ENCODE peak calls at places on chromosome 15, in five cellular contexts. One of them, this sample, is unnamed.

GRCh38 chr15:69679623-69680228 is 227.1 kb downstream of the RPLP1 start:
- DNase-seq in fibroblast of lung: no peak
- DNase-seq in progenitor cell of endocrine pancreas: no peak
- DNase-seq in GM10248: peak
- DNase-seq in cardiac fibroblast: no peak
- DNase-seq in this sample: no peak

GRCh38 chr15:25876231-25877140 is 13.4 kb upstream of the ATP10A start:
- DNase-seq in fibroblast of lung: no peak
- DNase-seq in progenitor cell of endocrine pancreas: no peak
- DNase-seq in GM10248: no peak
- DNase-seq in cardiac fibroblast: no peak
- DNase-seq in this sample: no peak

GRCh38 chr15:88174571-88174970 is 82.0 kb downstream of the NTRK3 start:
- DNase-seq in fibroblast of lung: no peak
- DNase-seq in progenitor cell of endocrine pancreas: no peak
- DNase-seq in GM10248: no peak
- DNase-seq in cardiac fibroblast: no peak
- DNase-seq in this sample: no peak

GRCh38 chr15:28955160-28955502 is 69.4 kb downstream of the APBA2 start:
- DNase-seq in fibroblast of lung: peak
- DNase-seq in progenitor cell of endocrine pancreas: no peak
- DNase-seq in GM10248: no peak
- DNase-seq in cardiac fibroblast: peak
- DNase-seq in this sample: peak

GRCh38 chr15:93135997-93136397 is 47.0 kb upstream of the RGMA start:
- DNase-seq in fibroblast of lung: no peak
- DNase-seq in progenitor cell of endocrine pancreas: no peak
- DNase-seq in GM10248: no peak
- DNase-seq in cardiac fibroblast: no peak
- DNase-seq in this sample: no peak

GRCh38 chr15:96273317-96274086 is 57.0 kb upstream of the NR2F2 start:
- DNase-seq in fibroblast of lung: peak
- DNase-seq in progenitor cell of endocrine pancreas: no peak
- DNase-seq in GM10248: no peak
- DNase-seq in cardiac fibroblast: peak
- DNase-seq in this sample: peak

GRCh38 chr15:56471440-56472069 is 6.6 kb upstream of the MNS1 start:
- DNase-seq in fibroblast of lung: no peak
- DNase-seq in progenitor cell of endocrine pancreas: no peak
- DNase-seq in GM10248: no peak
- DNase-seq in cardiac fibroblast: no peak
- DNase-seq in this sample: no peak

GRCh38 chr15:77939851-77940250 is 137.7 kb downstream of the TBC1D2B start:
- DNase-seq in fibroblast of lung: no peak
- DNase-seq in progenitor cell of endocrine pancreas: no peak
- DNase-seq in GM10248: no peak
- DNase-seq in cardiac fibroblast: no peak
- DNase-seq in this sample: no peak

GRCh38 chr15:97684249-97684648 is 276.3 kb upstream of the ARRDC4 start:
- DNase-seq in fibroblast of lung: no peak
- DNase-seq in progenitor cell of endocrine pancreas: no peak
- DNase-seq in GM10248: no peak
- DNase-seq in cardiac fibroblast: no peak
- DNase-seq in this sample: no peak

GRCh38 chr15:45795487-45796069 is 160.7 kb downstream of the SQOR start:
- DNase-seq in fibroblast of lung: no peak
- DNase-seq in progenitor cell of endocrine pancreas: peak
- DNase-seq in GM10248: no peak
- DNase-seq in cardiac fibroblast: peak
- DNase-seq in this sample: peak

GRCh38 chr15:67013696-67014095 is 51.7 kb upstream of the SMAD3 start:
- DNase-seq in fibroblast of lung: peak
- DNase-seq in progenitor cell of endocrine pancreas: no peak
- DNase-seq in GM10248: no peak
- DNase-seq in cardiac fibroblast: peak
- DNase-seq in this sample: peak

GRCh38 chr15:27271258-27271657 is 300.3 kb downstream of the GABRG3 start:
- DNase-seq in fibroblast of lung: no peak
- DNase-seq in progenitor cell of endocrine pancreas: no peak
- DNase-seq in GM10248: no peak
- DNase-seq in cardiac fibroblast: no peak
- DNase-seq in this sample: no peak

GRCh38 chr15:33737687-33738606 is 230.3 kb upstream of the CHRM5 start:
- DNase-seq in fibroblast of lung: peak
- DNase-seq in progenitor cell of endocrine pancreas: peak
- DNase-seq in GM10248: peak
- DNase-seq in cardiac fibroblast: peak
- DNase-seq in this sample: peak

GRCh38 chr15:25243800-25244097 is 195.1 kb downstream of the UBE3A start:
- DNase-seq in fibroblast of lung: no peak
- DNase-seq in progenitor cell of endocrine pancreas: no peak
- DNase-seq in GM10248: no peak
- DNase-seq in cardiac fibroblast: no peak
- DNase-seq in this sample: no peak

GRCh38 chr15:75389791-75390382 is 21.5 kb upstream of the MAN2C1 start:
- DNase-seq in fibroblast of lung: peak
- DNase-seq in progenitor cell of endocrine pancreas: no peak
- DNase-seq in GM10248: no peak
- DNase-seq in cardiac fibroblast: no peak
- DNase-seq in this sample: peak

GRCh38 chr15:69593981-69594966 is 141.7 kb downstream of the RPLP1 start:
- DNase-seq in fibroblast of lung: peak
- DNase-seq in progenitor cell of endocrine pancreas: peak
- DNase-seq in GM10248: no peak
- DNase-seq in cardiac fibroblast: peak
- DNase-seq in this sample: peak

GRCh38 chr15:46591462-46591861 is 956.6 kb downstream of the SQOR start:
- DNase-seq in fibroblast of lung: no peak
- DNase-seq in progenitor cell of endocrine pancreas: no peak
- DNase-seq in GM10248: no peak
- DNase-seq in cardiac fibroblast: no peak
- DNase-seq in this sample: no peak

GRCh38 chr15:88980498-88980897 is 67.3 kb upstream of the MFGE8 start:
- DNase-seq in fibroblast of lung: no peak
- DNase-seq in progenitor cell of endocrine pancreas: no peak
- DNase-seq in GM10248: no peak
- DNase-seq in cardiac fibroblast: no peak
- DNase-seq in this sample: no peak

GRCh38 chr15:98127612-98128011 is 167.1 kb downstream of the ARRDC4 start:
- DNase-seq in fibroblast of lung: no peak
- DNase-seq in progenitor cell of endocrine pancreas: no peak
- DNase-seq in GM10248: no peak
- DNase-seq in cardiac fibroblast: no peak
- DNase-seq in this sample: no peak

GRCh38 chr15:43514241-43515057 is 3.0 kb upstream of the MAP1A start:
- DNase-seq in fibroblast of lung: peak
- DNase-seq in progenitor cell of endocrine pancreas: no peak
- DNase-seq in GM10248: no peak
- DNase-seq in cardiac fibroblast: peak
- DNase-seq in this sample: no peak

GRCh38 chr15:74399511-74400312 is 32.3 kb upstream of the CYP11A1 start:
- DNase-seq in fibroblast of lung: peak
- DNase-seq in progenitor cell of endocrine pancreas: no peak
- DNase-seq in GM10248: no peak
- DNase-seq in cardiac fibroblast: no peak
- DNase-seq in this sample: peak

GRCh38 chr15:45630958-45631691 is 3.7 kb upstream of the SQOR start:
- DNase-seq in fibroblast of lung: peak
- DNase-seq in progenitor cell of endocrine pancreas: no peak
- DNase-seq in GM10248: no peak
- DNase-seq in cardiac fibroblast: peak
- DNase-seq in this sample: peak

GRCh38 chr15:69616558-69616957 is 163.9 kb downstream of the RPLP1 start:
- DNase-seq in fibroblast of lung: no peak
- DNase-seq in progenitor cell of endocrine pancreas: no peak
- DNase-seq in GM10248: no peak
- DNase-seq in cardiac fibroblast: no peak
- DNase-seq in this sample: no peak

GRCh38 chr15:93179072-93179471 is 90.1 kb upstream of the RGMA start:
- DNase-seq in fibroblast of lung: no peak
- DNase-seq in progenitor cell of endocrine pancreas: no peak
- DNase-seq in GM10248: no peak
- DNase-seq in cardiac fibroblast: peak
- DNase-seq in this sample: no peak

GRCh38 chr15:58748040-58748786 is 1.3 kb downstream of the ADAM10 start:
- DNase-seq in fibroblast of lung: no peak
- DNase-seq in progenitor cell of endocrine pancreas: no peak
- DNase-seq in GM10248: peak
- DNase-seq in cardiac fibroblast: no peak
- DNase-seq in this sample: peak

GRCh38 chr15:70096215-70096974 is 1.3 kb downstream of the TLE3 start:
- DNase-seq in fibroblast of lung: peak
- DNase-seq in progenitor cell of endocrine pancreas: no peak
- DNase-seq in GM10248: peak
- DNase-seq in cardiac fibroblast: peak
- DNase-seq in this sample: peak

GRCh38 chr15:65896231-65896630 is 26.9 kb downstream of the RAB11A start:
- DNase-seq in fibroblast of lung: no peak
- DNase-seq in progenitor cell of endocrine pancreas: no peak
- DNase-seq in GM10248: no peak
- DNase-seq in cardiac fibroblast: peak
- DNase-seq in this sample: no peak
- TF ChIP-seq CTCF in fibroblast of lung: no peak
- TF ChIP-seq CTCF in progenitor cell of endocrine pancreas: no peak
- TF ChIP-seq CTCF in GM10248: no peak
- TF ChIP-seq CTCF in cardiac fibroblast: no peak
- TF ChIP-seq CTCF in this sample: no peak

DNA sequence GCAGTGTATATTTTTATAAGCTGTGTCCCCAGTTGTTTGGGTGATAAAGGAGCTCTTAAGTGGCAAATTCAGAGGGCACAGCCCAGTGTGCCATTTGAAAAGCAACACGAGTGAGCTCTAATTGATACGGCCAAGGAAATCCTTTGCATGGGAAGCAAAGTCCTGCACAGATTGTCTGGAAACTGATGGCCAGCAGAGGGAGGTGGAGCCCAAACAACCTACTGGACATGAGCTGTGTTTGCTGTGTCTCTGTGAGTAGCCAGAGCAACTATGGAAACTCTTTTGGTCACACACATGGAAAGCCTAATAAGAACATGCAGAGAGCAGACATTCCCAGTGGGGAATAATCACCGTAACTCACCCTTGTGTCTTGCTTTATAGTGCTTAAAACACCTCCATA is 24.4 kb downstream of the ONECUT1 start:
- DNase-seq in fibroblast of lung: no peak
- DNase-seq in progenitor cell of endocrine pancreas: no peak
- DNase-seq in GM10248: no peak
- DNase-seq in cardiac fibroblast: peak
- DNase-seq in this sample: peak
- TF ChIP-seq CTCF in fibroblast of lung: peak
- TF ChIP-seq CTCF in progenitor cell of endocrine pancreas: peak
- TF ChIP-seq CTCF in GM10248: no peak
- TF ChIP-seq CTCF in cardiac fibroblast: peak
- TF ChIP-seq CTCF in this sample: peak

GRCh38 chr15:53203454-53203853 is 413.3 kb upstream of the ONECUT1 start:
- DNase-seq in fibroblast of lung: no peak
- DNase-seq in progenitor cell of endocrine pancreas: no peak
- DNase-seq in GM10248: no peak
- DNase-seq in cardiac fibroblast: no peak
- DNase-seq in this sample: no peak
- TF ChIP-seq CTCF in fibroblast of lung: no peak
- TF ChIP-seq CTCF in progenitor cell of endocrine pancreas: no peak
- TF ChIP-seq CTCF in GM10248: no peak
- TF ChIP-seq CTCF in cardiac fibroblast: no peak
- TF ChIP-seq CTCF in this sample: no peak

GRCh38 chr15:81357178-81357686 is 16.8 kb downstream of the TMC3 start:
- DNase-seq in fibroblast of lung: no peak
- DNase-seq in progenitor cell of endocrine pancreas: no peak
- DNase-seq in GM10248: no peak
- DNase-seq in cardiac fibroblast: peak
- DNase-seq in this sample: no peak
- TF ChIP-seq CTCF in fibroblast of lung: peak
- TF ChIP-seq CTCF in progenitor cell of endocrine pancreas: no peak
- TF ChIP-seq CTCF in GM10248: no peak
- TF ChIP-seq CTCF in cardiac fibroblast: no peak
- TF ChIP-seq CTCF in this sample: peak

GRCh38 chr15:91655891-91656290 is 197.6 kb upstream of the SLCO3A1 start:
- DNase-seq in fibroblast of lung: no peak
- DNase-seq in progenitor cell of endocrine pancreas: no peak
- DNase-seq in GM10248: no peak
- DNase-seq in cardiac fibroblast: no peak
- DNase-seq in this sample: no peak

GRCh38 chr15:91664224-91664836 is 189.2 kb upstream of the SLCO3A1 start:
- DNase-seq in fibroblast of lung: no peak
- DNase-seq in progenitor cell of endocrine pancreas: no peak
- DNase-seq in GM10248: peak
- DNase-seq in cardiac fibroblast: no peak
- DNase-seq in this sample: no peak

GRCh38 chr15:91660174-91660649 is 193.3 kb upstream of the SLCO3A1 start:
- DNase-seq in fibroblast of lung: no peak
- DNase-seq in progenitor cell of endocrine pancreas: no peak
- DNase-seq in GM10248: no peak
- DNase-seq in cardiac fibroblast: no peak
- DNase-seq in this sample: no peak
- TF ChIP-seq CTCF in fibroblast of lung: no peak
- TF ChIP-seq CTCF in progenitor cell of endocrine pancreas: no peak
- TF ChIP-seq CTCF in GM10248: no peak
- TF ChIP-seq CTCF in cardiac fibroblast: no peak
- TF ChIP-seq CTCF in this sample: no peak

GRCh38 chr15:71572452-71573053 is 237.8 kb upstream of the NR2E3 start:
- DNase-seq in fibroblast of lung: peak
- DNase-seq in progenitor cell of endocrine pancreas: no peak
- DNase-seq in GM10248: no peak
- DNase-seq in cardiac fibroblast: peak
- DNase-seq in this sample: peak
- TF ChIP-seq CTCF in fibroblast of lung: peak
- TF ChIP-seq CTCF in progenitor cell of endocrine pancreas: peak
- TF ChIP-seq CTCF in GM10248: no peak
- TF ChIP-seq CTCF in cardiac fibroblast: peak
- TF ChIP-seq CTCF in this sample: peak